ENCODE peak calls at places on chromosomes 1 and 21, in nine cellular contexts. Y is lower leg skin, H is astrocyte of the spinal cord, M is RWPE1, J is left lung, N is NB4, Z is HFFc6, A is glutamatergic neuron, U is adrenal gland. K is an unnamed sample.
A peak's percentile ranks its signal among the peaks of the same experiment; 100 is the strongest.

GRCh38 chr1:61160526-61160925 is 78.2 kb downstream of the NFIA start:
- DNase-seq in Y (no peak), H (no peak), M (no peak), J (no peak), N (no peak), Z (peak; percentile 74), A (no peak), U (no peak), K (no peak)

GRCh38 chr21:38506606-38507331 is 8.5 kb upstream of the ERG start:
- DNase-seq in Y (no peak), H (no peak), M (no peak), J (peak; percentile 79), N (peak; percentile 64), Z (no peak), A (no peak), U (peak; percentile 34), K (no peak)

GRCh38 chr1:167661527-167662436 is 31.8 kb downstream of the RCSD1 start:
- DNase-seq in Y (no peak), H (peak; percentile 65), M (peak; percentile 85), J (no peak), N (no peak), Z (peak; percentile 93), A (no peak), U (no peak), K (no peak)

GRCh38 chr1:25888426-25888987 is 13.0 kb upstream of the PAQR7 start:
- DNase-seq in Y (no peak), H (no peak), M (no peak), J (no peak), N (no peak), Z (no peak), A (no peak), U (no peak), K (no peak)

GRCh38 chr1:76494807-76495206 is 372.5 kb upstream of the ST6GALNAC5 start:
- DNase-seq in Y (no peak), H (no peak), M (no peak), J (no peak), N (no peak), Z (no peak), A (no peak), U (no peak), K (no peak)

GRCh38 chr1:241401156-241401555 is 44.2 kb upstream of the RGS7 start:
- DNase-seq in Y (no peak), H (no peak), M (no peak), J (no peak), N (no peak), Z (no peak), A (no peak), U (no peak), K (no peak)

GRCh38 chr1:3438661-3439180 is 15.7 kb upstream of the ARHGEF16 start:
- DNase-seq in Y (no peak), H (no peak), M (no peak), J (peak; percentile 64), N (no peak), Z (no peak), A (no peak), U (no peak), K (peak; percentile 81)

GRCh38 chr1:205505076-205505729 is 734 bp downstream of the CDK18 start:
- DNase-seq in Y (no peak), H (no peak), M (peak; percentile 65), J (no peak), N (no peak), Z (no peak), A (no peak), U (no peak), K (no peak)

GRCh38 chr1:69315823-69316222 is 251.9 kb upstream of the LRRC7 start:
- DNase-seq in Y (no peak), H (no peak), M (no peak), J (no peak), N (no peak), Z (no peak), A (peak; percentile 43), U (no peak), K (peak; percentile 53)

GRCh38 chr1:100502052-100502792 is 35.7 kb upstream of the GPR88 start:
- DNase-seq in Y (no peak), H (no peak), M (peak; percentile 14), J (no peak), N (no peak), Z (no peak), A (no peak), U (no peak), K (no peak)

DNA sequence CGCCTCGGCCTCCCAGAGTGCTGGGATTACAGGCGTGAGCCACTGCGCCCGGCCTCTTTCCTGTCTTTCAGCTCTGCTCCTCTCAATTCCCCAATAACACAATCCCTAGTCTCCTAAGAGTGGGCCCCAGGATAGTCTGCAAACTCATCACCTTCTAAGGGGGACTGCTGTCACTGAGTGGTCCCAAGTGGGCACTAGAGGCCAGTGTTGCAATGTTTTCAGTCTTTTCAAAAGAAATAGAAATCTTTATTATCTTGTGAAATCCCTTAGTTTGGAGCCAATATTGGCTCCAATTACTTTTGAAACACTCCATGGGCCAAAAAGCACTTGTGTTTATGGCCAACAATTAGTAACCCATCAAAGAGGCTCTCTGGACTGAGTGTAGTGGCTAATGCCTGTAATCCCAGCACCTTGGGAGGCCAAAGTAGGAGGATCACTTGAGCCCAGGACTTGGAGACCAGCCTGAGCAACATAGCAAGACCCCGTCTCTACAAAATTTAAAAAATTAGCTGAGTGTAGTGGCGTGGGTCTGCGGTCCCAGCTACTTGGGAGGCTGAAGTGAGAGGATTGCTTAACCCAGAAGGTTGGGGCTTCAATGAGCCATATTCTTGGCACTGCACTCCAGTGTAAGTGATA is 28.6 kb upstream of the ZNF697 start:
- DNase-seq in Y (peak; percentile 32), H (no peak), M (no peak), J (no peak), N (peak; percentile 19), Z (no peak), A (no peak), U (no peak), K (no peak)
- TF ChIP-seq CTCF in Y (no peak), H (peak; percentile 15), M (no peak), J (no peak), N (no peak), Z (peak; percentile 44), A (no peak), U (no peak), K (no peak)

GRCh38 chr1:239383714-239384113 is 2.7 kb upstream of the CHRM3 start:
- DNase-seq in Y (no peak), H (no peak), M (no peak), J (no peak), N (no peak), Z (no peak), A (no peak), U (no peak), K (no peak)

GRCh38 chr1:239388578-239388977 is 2.2 kb downstream of the CHRM3 start:
- DNase-seq in Y (no peak), H (no peak), M (no peak), J (no peak), N (no peak), Z (no peak), A (no peak), U (no peak), K (no peak)

GRCh38 chr1:239387304-239388231 is 1.2 kb downstream of the CHRM3 start:
- DNase-seq in Y (no peak), H (peak; percentile 1), M (no peak), J (peak; percentile 74), N (no peak), Z (no peak), A (peak; percentile 45), U (no peak), K (no peak)

GRCh38 chr1:239389703-239390102 is 3.3 kb downstream of the CHRM3 start:
- DNase-seq in Y (no peak), H (no peak), M (no peak), J (no peak), N (no peak), Z (peak; percentile 56), A (no peak), U (no peak), K (no peak)

GRCh38 chr1:239386453-239387303 is at the start of gene CHRM3:
- DNase-seq in Y (no peak), H (peak; percentile 16), M (peak; percentile 59), J (peak; percentile 86), N (no peak), Z (peak; percentile 87), A (peak; percentile 72), U (peak; percentile 34), K (no peak)
- TF ChIP-seq CTCF in Y (no peak), H (no peak), M (peak; percentile 30), J (no peak), N (no peak), Z (peak; percentile 30), A (no peak), U (no peak), K (peak; percentile 17)

GRCh38 chr1:210236840-210237409 is 4.3 kb downstream of the SERTAD4 start:
- DNase-seq in Y (peak; percentile 73), H (peak; percentile 91), M (no peak), J (no peak), N (no peak), Z (no peak), A (no peak), U (peak; percentile 38), K (no peak)

GRCh38 chr1:210237514-210237913 is 4.9 kb downstream of the SERTAD4 start:
- DNase-seq in Y (no peak), H (no peak), M (no peak), J (no peak), N (no peak), Z (no peak), A (no peak), U (no peak), K (no peak)

GRCh38 chr1:210241121-210241520 is 8.5 kb downstream of the SERTAD4 start:
- DNase-seq in Y (no peak), H (no peak), M (no peak), J (no peak), N (no peak), Z (no peak), A (no peak), U (no peak), K (no peak)

GRCh38 chr1:210237981-210238380 is 5.4 kb downstream of the SERTAD4 start:
- DNase-seq in Y (no peak), H (no peak), M (no peak), J (no peak), N (no peak), Z (no peak), A (no peak), U (no peak), K (no peak)

GRCh38 chr1:210239295-210240155 is 6.9 kb downstream of the SERTAD4 start:
- DNase-seq in Y (no peak), H (peak; percentile 92), M (peak; percentile 67), J (no peak), N (peak; percentile 15), Z (peak; percentile 89), A (peak; percentile 30), U (no peak), K (no peak)
- TF ChIP-seq CTCF in Y (no peak), H (peak; percentile 73), M (peak; percentile 12), J (peak; percentile 54), N (peak; percentile 23), Z (peak; percentile 80), A (peak; percentile 63), U (no peak), K (peak; percentile 81)

DNA sequence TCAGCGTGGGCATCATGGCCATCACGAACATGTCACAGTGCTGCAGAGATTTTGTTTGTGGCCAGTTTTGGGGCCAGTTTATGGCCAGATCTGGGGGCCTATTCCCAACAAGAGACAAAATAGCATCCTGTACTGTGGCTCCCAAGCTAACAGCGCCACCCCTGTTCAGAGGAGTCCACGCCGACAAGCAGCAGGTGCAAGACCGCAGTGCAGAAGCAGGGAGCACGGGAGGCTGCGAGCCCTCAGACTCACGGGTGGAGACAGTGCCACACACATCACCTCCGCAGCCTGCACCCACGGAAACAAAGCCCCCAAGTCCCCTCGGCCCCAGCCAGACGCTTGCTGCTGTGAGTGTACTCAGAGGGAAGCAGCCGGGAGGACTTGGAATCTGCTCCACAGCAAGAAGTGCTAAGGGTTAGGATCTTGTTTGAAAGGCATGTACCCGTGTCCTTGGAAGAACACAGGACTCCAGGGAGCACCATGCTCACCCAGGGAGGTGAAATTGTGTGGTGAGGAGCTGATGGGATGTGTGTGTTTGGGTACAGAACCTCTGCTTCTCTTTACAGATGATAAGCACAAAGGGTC is 7.1 kb downstream of the TCP10L start:
- DNase-seq in Y (no peak), H (no peak), M (no peak), J (no peak), N (peak; percentile 16), Z (no peak), A (no peak), U (no peak), K (no peak)
- TF ChIP-seq CTCF in Y (no peak), H (peak; percentile 57), M (no peak), J (no peak), N (no peak), Z (peak; percentile 64), A (no peak), U (no peak), K (peak; percentile 50)